ENCODE peak calls at places on chromosome 12, in ten cellular contexts. X is naive thymus-derived CD8-positive, alpha-beta T cell; O is Kasumi-1; F is sigmoid colon; L is stimulated activated CD4-positive, alpha-beta T cell treated with anti-CD3 and anti-CD28 coated beads, Interleukin-4, amount 100 ng/mL, for 1 hour; N is germinal center; Z is brain pericyte; B is astrocyte of the spinal cord; R is NCI-H524 treated with DMSO at 0.1 percent for 48 hours; H is cerebellar nuclear complex. T is an unnamed sample.

GRCh38 chr12:83827193-83827592 is 1085.4 kb downstream of the SLC6A15 start:
- DNase-seq in B (no peak), F (no peak), Z (no peak), L (no peak), O (no peak), R (no peak), N (no peak), H (no peak), X (no peak), T (no peak)

GRCh38 chr12:111427417-111428074 is 21.8 kb downstream of the SH2B3 start:
- DNase-seq in F (no peak), X (no peak), H (no peak), R (no peak), L (no peak), N (no peak), B (no peak), Z (no peak), O (no peak), T (no peak)

GRCh38 chr12:53065975-53066593 is 13.1 kb downstream of the SPRYD3 start:
- DNase-seq in N (peak), O (peak), B (peak), L (peak), X (peak), Z (no peak), R (no peak), H (no peak), F (peak), T (peak)

GRCh38 chr12:105485321-105485910 is 154.9 kb downstream of the C12orf75 start:
- DNase-seq in X (no peak), H (no peak), R (no peak), F (no peak), N (no peak), Z (no peak), L (no peak), O (no peak), B (peak), T (no peak)

GRCh38 chr12:21637985-21638891 is 19.4 kb downstream of the LDHB start:
- DNase-seq in X (no peak), O (no peak), Z (no peak), H (no peak), B (peak), N (no peak), L (no peak), R (no peak), F (no peak), T (no peak)

GRCh38 chr12:57864382-57864781 is 17.9 kb upstream of the CTDSP2 start:
- DNase-seq in Z (no peak), O (no peak), L (no peak), F (peak), B (no peak), H (peak), X (no peak), N (no peak), R (no peak), T (no peak)

GRCh38 chr12:47995976-47996375 is 8.3 kb downstream of the COL2A1 start:
- DNase-seq in O (no peak), Z (no peak), H (no peak), F (no peak), B (peak), R (no peak), X (no peak), N (no peak), L (no peak), T (no peak)

GRCh38 chr12:53078425-53079225 is 565 bp downstream of the SPRYD3 start:
- DNase-seq in L (no peak), R (no peak), F (peak), N (peak), Z (no peak), X (peak), O (no peak), H (no peak), B (no peak), T (no peak)

GRCh38 chr12:57430117-57430930 is 519 bp downstream of the R3HDM2 start:
- DNase-seq in Z (peak), O (peak), R (no peak), B (peak), N (no peak), L (no peak), F (no peak), H (no peak), X (peak), T (peak)

GRCh38 chr12:120628919-120629318 is 11.5 kb upstream of the CABP1 start:
- DNase-seq in H (no peak), O (no peak), Z (no peak), F (no peak), N (no peak), R (peak), L (no peak), X (no peak), B (no peak), T (no peak)

GRCh38 chr12:113880337-113880736 is 85.8 kb downstream of the RBM19 start:
- DNase-seq in H (no peak), Z (no peak), L (no peak), X (no peak), B (no peak), F (no peak), O (no peak), R (peak), N (no peak), T (no peak)

GRCh38 chr12:64389154-64389553 is 1.4 kb downstream of the C12orf56 start:
- DNase-seq in H (no peak), L (no peak), R (no peak), Z (no peak), O (no peak), X (no peak), N (no peak), F (no peak), B (no peak), T (no peak)

GRCh38 chr12:22631863-22632463 is 7.0 kb downstream of the ETNK1 start:
- DNase-seq in O (peak), F (no peak), X (no peak), N (peak), B (peak), H (no peak), R (no peak), L (no peak), Z (no peak), T (no peak)

GRCh38 chr12:97109441-97109840 is 202.4 kb downstream of the NEDD1 start:
- DNase-seq in H (no peak), R (no peak), O (no peak), L (no peak), X (no peak), N (no peak), B (no peak), Z (no peak), F (no peak), T (no peak)

GRCh38 chr12:52214421-52214802 is 18.6 kb upstream of the KRT7 start:
- DNase-seq in N (no peak), F (peak), Z (no peak), X (no peak), B (no peak), H (no peak), L (no peak), O (no peak), R (no peak), T (no peak)

GRCh38 chr12:110776410-110776809 is 33.7 kb upstream of the PPP1CC start:
- DNase-seq in B (no peak), N (peak), F (no peak), H (no peak), X (no peak), Z (no peak), O (no peak), R (no peak), L (peak), T (no peak)

GRCh38 chr12:124030008-124030407 is 57.0 kb downstream of the ZNF664 start:
- DNase-seq in L (no peak), R (no peak), B (no peak), N (no peak), O (no peak), Z (no peak), X (no peak), F (no peak), H (no peak), T (no peak)

GRCh38 chr12:40921563-40922163 is 229.4 kb downstream of the CNTN1 start:
- DNase-seq in O (peak), F (no peak), X (no peak), N (peak), L (no peak), B (peak), Z (no peak), H (no peak), R (no peak), T (no peak)

GRCh38 chr12:8913702-8914032 is 642 bp upstream of the PHC1 start:
- DNase-seq in L (no peak), Z (no peak), X (no peak), B (no peak), F (no peak), N (no peak), R (no peak), H (no peak), O (no peak), T (no peak)

GRCh38 chr12:117072736-117073475 is 26.3 kb downstream of the TESC start:
- DNase-seq in O (no peak), F (no peak), B (no peak), X (no peak), R (no peak), N (no peak), Z (no peak), H (no peak), L (no peak), T (no peak)

GRCh38 chr12:99004799-99005474 is 359.8 kb downstream of the APAF1 start:
- DNase-seq in R (no peak), O (no peak), H (no peak), F (no peak), N (no peak), Z (no peak), B (no peak), L (no peak), X (no peak), T (no peak)

GRCh38 chr12:23495472-23495871 is 454.0 kb downstream of the SOX5 start:
- DNase-seq in F (no peak), H (no peak), R (no peak), Z (no peak), O (no peak), B (no peak), L (no peak), X (no peak), N (no peak), T (no peak)

GRCh38 chr12:991350-992278 is 591 bp downstream of the ERC1 start:
- DNase-seq in O (peak), L (no peak), R (no peak), X (peak), B (peak), H (no peak), Z (no peak), F (no peak), N (no peak), T (peak)

GRCh38 chr12:95216704-95217376 is 427 bp downstream of the FGD6 start:
- DNase-seq in H (no peak), Z (no peak), F (no peak), B (no peak), N (no peak), O (no peak), X (no peak), L (no peak), R (no peak), T (no peak)

T was measured in HL-60.